ENCODE peak calls at places on chromosomes 1 and 21, in ten cellular contexts. U is PC-3; L is A549; D is IMR-90; Y is BE2C; I is H54; O is right lobe of liver; T is NCI-H510A; K is substantia nigra; S is stimulated activated CD8-positive, alpha-beta memory T cell treated with anti-CD3 and anti-CD28 coated beads, Interleukin-4, amount 100 ng/mL, for 24 hours. P is an unnamed sample.

GRCh38 chr1:8120693-8121260 is 94.7 kb upstream of the ERRFI1 start:
- DNase-seq in U (peak), L (no peak), D (peak), Y (no peak), I (no peak), O (no peak), T (no peak), K (no peak), S (no peak), P (no peak)

GRCh38 chr1:227299688-227300087 is 18.6 kb downstream of the CDC42BPA start:
- DNase-seq in U (peak), L (peak), D (peak), Y (no peak), I (no peak), O (no peak), T (no peak), K (no peak), S (no peak), P (peak)

GRCh38 chr1:51324271-51325010 is 5.9 kb downstream of the TTC39A start:
- DNase-seq in U (no peak), L (no peak), D (no peak), Y (no peak), I (no peak), O (peak), T (no peak), K (no peak), S (no peak), P (no peak)

GRCh38 chr1:116666090-116666489 is 1.4 kb downstream of the IGSF3 start:
- DNase-seq in U (peak), L (no peak), D (no peak), Y (peak), I (no peak), O (no peak), T (no peak), K (no peak), S (no peak), P (no peak)

GRCh38 chr1:76635784-76636183 is 231.5 kb upstream of the ST6GALNAC5 start:
- DNase-seq in U (no peak), L (no peak), D (no peak), Y (no peak), I (no peak), O (no peak), T (no peak), K (no peak), S (no peak), P (peak)

GRCh38 chr21:25931791-25932190 is 197.0 kb downstream of the GABPA start:
- DNase-seq in U (no peak), L (no peak), D (no peak), Y (no peak), I (no peak), O (no peak), T (no peak), K (no peak), S (no peak), P (no peak)

GRCh38 chr1:235910357-235911299 is 43.9 kb upstream of the LYST start:
- DNase-seq in U (peak), L (peak), D (peak), Y (peak), I (peak), O (no peak), T (no peak), K (no peak), S (no peak), P (peak)

GRCh38 chr1:117894078-117894477 is 35.3 kb downstream of the GDAP2 start:
- DNase-seq in U (no peak), L (no peak), D (peak), Y (no peak), I (no peak), O (no peak), T (no peak), K (no peak), S (no peak), P (no peak)

GRCh38 chr1:26693557-26694184 is 2.1 kb upstream of the ARID1A start:
- DNase-seq in U (no peak), L (no peak), D (no peak), Y (no peak), I (no peak), O (no peak), T (no peak), K (no peak), S (no peak), P (peak)

GRCh38 chr1:16718908-16719533 is 21.3 kb upstream of the RNU1-4 start:
- DNase-seq in U (peak), L (no peak), D (no peak), Y (no peak), I (no peak), O (peak), T (no peak), K (no peak), S (no peak), P (no peak)

GRCh38 chr1:167094690-167095089 is 815 bp downstream of the STYXL2 start:
- DNase-seq in U (no peak), L (no peak), D (no peak), Y (no peak), I (no peak), O (no peak), T (no peak), K (no peak), S (no peak), P (no peak)

GRCh38 chr1:95953005-95953404 is 719.0 kb downstream of the RWDD3 start:
- DNase-seq in U (peak), L (no peak), D (peak), Y (peak), I (no peak), O (no peak), T (no peak), K (no peak), S (no peak), P (peak)

GRCh38 chr1:16717174-16718108 is 22.9 kb upstream of the RNU1-4 start:
- DNase-seq in U (peak), L (no peak), D (no peak), Y (no peak), I (no peak), O (peak), T (no peak), K (no peak), S (no peak), P (no peak)

GRCh38 chr1:151546006-151546925 is 6.2 kb downstream of the TUFT1 start:
- DNase-seq in U (no peak), L (no peak), D (no peak), Y (no peak), I (no peak), O (no peak), T (no peak), K (no peak), S (no peak), P (no peak)

GRCh38 chr21:35974801-35975200 is 85.5 kb downstream of the SETD4 start:
- DNase-seq in U (peak), L (no peak), D (peak), Y (no peak), I (no peak), O (no peak), T (peak), K (no peak), S (no peak), P (no peak)

GRCh38 chr1:160077496-160077895 is 3.8 kb upstream of the KCNJ9 start:
- DNase-seq in U (no peak), L (no peak), D (no peak), Y (no peak), I (no peak), O (no peak), T (no peak), K (no peak), S (no peak), P (no peak)

GRCh38 chr1:19164274-19165015 is 45.6 kb downstream of the UBR4 start:
- DNase-seq in U (peak), L (no peak), D (no peak), Y (no peak), I (no peak), O (no peak), T (no peak), K (no peak), S (no peak), P (no peak)

GRCh38 chr1:241460098-241460873 is 59.3 kb downstream of the FH start:
- DNase-seq in U (no peak), L (no peak), D (no peak), Y (no peak), I (no peak), O (no peak), T (no peak), K (no peak), S (no peak), P (no peak)

GRCh38 chr1:72498393-72498792 is 216.1 kb upstream of the NEGR1 start:
- DNase-seq in U (no peak), L (no peak), D (no peak), Y (no peak), I (no peak), O (no peak), T (no peak), K (no peak), S (no peak), P (no peak)

GRCh38 chr1:204649756-204650155 is 35.8 kb downstream of the LRRN2 start:
- DNase-seq in U (no peak), L (no peak), D (no peak), Y (peak), I (no peak), O (no peak), T (peak), K (no peak), S (no peak), P (no peak)

GRCh38 chr1:180528868-180529470 is 26.6 kb upstream of the ACBD6 start:
- DNase-seq in U (no peak), L (no peak), D (no peak), Y (no peak), I (no peak), O (no peak), T (no peak), K (no peak), S (no peak), P (no peak)

GRCh38 chr1:17196496-17197180 is 8.3 kb upstream of the PADI1 start:
- DNase-seq in U (no peak), L (no peak), D (no peak), Y (no peak), I (no peak), O (no peak), T (no peak), K (no peak), S (no peak), P (no peak)

GRCh38 chr1:233673947-233674431 is 60.1 kb downstream of the KCNK1 start:
- DNase-seq in U (no peak), L (peak), D (peak), Y (no peak), I (no peak), O (no peak), T (no peak), K (no peak), S (no peak), P (peak)

GRCh38 chr1:169109561-169110134 is 3.2 kb downstream of the ATP1B1 start:
- DNase-seq in U (peak), L (peak), D (peak), Y (peak), I (peak), O (peak), T (peak), K (peak), S (no peak), P (peak)

GRCh38 chr1:213985181-213986019 is 2.4 kb upstream of the PROX1 start:
- DNase-seq in U (no peak), L (no peak), D (no peak), Y (no peak), I (no peak), O (peak), T (no peak), K (no peak), S (no peak), P (no peak)

GRCh38 chr1:34268311-34269042 is 91.8 kb downstream of the C1orf94 start:
- DNase-seq in U (peak), L (no peak), D (peak), Y (no peak), I (peak), O (no peak), T (no peak), K (no peak), S (no peak), P (peak)

GRCh38 chr1:20400341-20401177 is 85.5 kb downstream of the CAMK2N1 start:
- DNase-seq in U (no peak), L (no peak), D (no peak), Y (no peak), I (no peak), O (no peak), T (no peak), K (no peak), S (no peak), P (no peak)

GRCh38 chr1:5750186-5751170 is 241.7 kb downstream of the NPHP4 start:
- DNase-seq in U (no peak), L (no peak), D (no peak), Y (no peak), I (no peak), O (peak), T (no peak), K (no peak), S (no peak), P (no peak)

GRCh38 chr1:180155202-180155682 is 573 bp downstream of the QSOX1 start:
- DNase-seq in U (no peak), L (peak), D (no peak), Y (no peak), I (no peak), O (no peak), T (no peak), K (no peak), S (no peak), P (peak)

GRCh38 chr1:209567788-209568187 is 15.7 kb upstream of the CAMK1G start:
- DNase-seq in U (peak), L (no peak), D (peak), Y (no peak), I (peak), O (no peak), T (no peak), K (no peak), S (no peak), P (peak)

GRCh38 chr1:181141431-181141910 is 53.0 kb downstream of the IER5 start:
- DNase-seq in U (peak), L (no peak), D (peak), Y (no peak), I (peak), O (no peak), T (no peak), K (no peak), S (peak), P (peak)

GRCh38 chr1:35280006-35280405 is 11.5 kb downstream of the ZMYM4 start:
- DNase-seq in U (no peak), L (no peak), D (no peak), Y (no peak), I (no peak), O (no peak), T (no peak), K (no peak), S (no peak), P (no peak)

GRCh38 chr1:6254691-6255090 is 6.2 kb downstream of the GPR153 start:
- DNase-seq in U (no peak), L (no peak), D (no peak), Y (no peak), I (no peak), O (no peak), T (no peak), K (no peak), S (no peak), P (no peak)

GRCh38 chr1:22831729-22832413 is 121.2 kb downstream of the EPHB2 start:
- DNase-seq in U (peak), L (peak), D (peak), Y (no peak), I (peak), O (no peak), T (no peak), K (no peak), S (no peak), P (peak)

GRCh38 chr21:38170705-38171682 is 85.8 kb upstream of the KCNJ15 start:
- DNase-seq in U (peak), L (no peak), D (peak), Y (no peak), I (no peak), O (no peak), T (no peak), K (no peak), S (no peak), P (peak)